ENCODE peak calls at places on chromosomes 7 and 10, in five cellular contexts. Q, N, D, U and H are unnamed samples.

GRCh38 chr7:47951374-47951773 is 3.1 kb upstream of the PKD1L1 start:
- DNase-seq in Q (no peak), N (no peak), D (no peak), U (no peak), H (no peak)

GRCh38 chr10:31977440-31978157 is 49.0 kb upstream of the ARHGAP12 start:
- DNase-seq in Q (no peak), N (peak; percentile 82), D (no peak), U (no peak), H (peak; percentile 23)

GRCh38 chr7:68421712-68422111 is 1176.6 kb upstream of the AUTS2 start:
- DNase-seq in Q (no peak), N (no peak), D (no peak), U (no peak), H (no peak)

GRCh38 chr7:85328599-85328998 is 141.7 kb upstream of the SEMA3D start:
- DNase-seq in Q (no peak), N (no peak), D (no peak), U (no peak), H (no peak)

GRCh38 chr7:92402920-92403759 is 44.1 kb upstream of the GATAD1 start:
- DNase-seq in Q (no peak), N (peak; percentile 62), D (no peak), U (no peak), H (peak; percentile 24)

GRCh38 chr10:81498152-81498551 is 376.8 kb upstream of the NRG3 start:
- DNase-seq in Q (no peak), N (no peak), D (no peak), U (no peak), H (no peak)

GRCh38 chr10:13890617-13891541 is 304.1 kb downstream of the PRPF18 start:
- DNase-seq in Q (no peak), N (peak; percentile 74), D (no peak), U (no peak), H (peak; percentile 63)

GRCh38 chr10:51881213-51881612 is 181.8 kb upstream of the CSTF2T start:
- DNase-seq in Q (no peak), N (no peak), D (no peak), U (no peak), H (no peak)

GRCh38 chr10:79148452-79149344 is 79.9 kb downstream of the ZMIZ1 start:
- DNase-seq in Q (no peak), N (peak; percentile 93), D (peak; percentile 85), U (no peak), H (peak; percentile 71)

GRCh38 chr7:143351060-143351459 is 11.5 kb downstream of the FAM131B start:
- DNase-seq in Q (no peak), N (no peak), D (no peak), U (no peak), H (no peak)

GRCh38 chr10:8331896-8332729 is 277.6 kb downstream of the GATA3 start:
- DNase-seq in Q (no peak), N (peak; percentile 54), D (peak; percentile 61), U (peak; percentile 87), H (peak; percentile 1)

GRCh38 chr7:29598607-29599006 is 35.0 kb downstream of the PRR15 start:
- DNase-seq in Q (no peak), N (no peak), D (peak; percentile 75), U (no peak), H (no peak)

GRCh38 chr7:132656846-132657776 is 80.8 kb upstream of the PLXNA4 start:
- DNase-seq in Q (peak; percentile 51), N (peak; percentile 37), D (no peak), U (peak; percentile 54), H (no peak)

GRCh38 chr7:102425639-102426267 is 7.6 kb upstream of the ORAI2 start:
- DNase-seq in Q (peak; percentile 58), N (no peak), D (peak; percentile 61), U (peak; percentile 89), H (no peak)

GRCh38 chr7:65946895-65947294 is 35.1 kb downstream of the GUSB start:
- DNase-seq in Q (no peak), N (peak; percentile 59), D (no peak), U (no peak), H (no peak)

GRCh38 chr10:35447693-35448407 is 111.5 kb downstream of the CCNY start:
- DNase-seq in Q (peak; percentile 81), N (peak; percentile 70), D (peak; percentile 74), U (no peak), H (peak; percentile 40)

GRCh38 chr10:100528123-100528884 is 1.4 kb downstream of the NDUFB8 start:
- DNase-seq in Q (no peak), N (no peak), D (no peak), U (no peak), H (no peak)

GRCh38 chr7:4214501-4215155 is 467.5 kb upstream of the FOXK1 start:
- DNase-seq in Q (no peak), N (no peak), D (no peak), U (no peak), H (no peak)

GRCh38 chr10:33901166-33901565 is 566.7 kb upstream of the NRP1 start:
- DNase-seq in Q (no peak), N (peak; percentile 83), D (no peak), U (no peak), H (peak; percentile 27)

GRCh38 chr7:43137811-43138210 is 25.4 kb downstream of the HECW1 start:
- DNase-seq in Q (no peak), N (peak; percentile 56), D (no peak), U (no peak), H (no peak)

GRCh38 chr7:2248984-2249694 is 7.1 kb downstream of the NUDT1 start:
- DNase-seq in Q (no peak), N (peak; percentile 98), D (peak; percentile 67), U (peak; percentile 51), H (peak; percentile 99)

GRCh38 chr7:137462074-137462715 is 118.7 kb upstream of the PTN start:
- DNase-seq in Q (no peak), N (peak; percentile 83), D (no peak), U (no peak), H (no peak)

GRCh38 chr7:17774701-17775288 is 165.5 kb downstream of the SNX13 start:
- DNase-seq in Q (peak; percentile 75), N (peak; percentile 19), D (no peak), U (no peak), H (no peak)